ENCODE peak calls at places on chromosome 16, in five cellular contexts. C is GM23248, X is H1, T is GM23338, Q is A673. Z is an unnamed sample.

GRCh38 chr16:54136276-54136625 is 150.3 kb downstream of the IRX3 start:
- DNase-seq in Q (no peak), T (no peak), X (no peak), C (peak; percentile 80), Z (peak; percentile 40)

GRCh38 chr16:47028767-47029377 is 55.4 kb upstream of the DNAJA2 start:
- DNase-seq in C (no peak), Q (no peak), X (no peak), T (no peak), Z (no peak)

GRCh38 chr16:53745126-53745525 is 41.2 kb downstream of the FTO start:
- DNase-seq in Q (peak; percentile 55), T (no peak), C (peak; percentile 85), X (no peak), Z (peak; percentile 49)

GRCh38 chr16:72092832-72093447 is 480 bp downstream of the TXNL4B start:
- DNase-seq in Q (peak; percentile 52), X (no peak), C (peak; percentile 70), T (peak; percentile 45), Z (peak; percentile 63)

GRCh38 chr16:17544304-17544703 is 73.5 kb upstream of the XYLT1 start:
- DNase-seq in T (no peak), Q (no peak), C (no peak), X (no peak), Z (no peak)

GRCh38 chr16:73890524-73891500 is 405.8 kb upstream of the PSMD7 start:
- DNase-seq in Q (peak; percentile 15), T (peak; percentile 77), C (no peak), X (peak; percentile 15), Z (no peak)

GRCh38 chr16:30977502-30977901 is 7.5 kb upstream of the HSD3B7 start:
- DNase-seq in X (no peak), Q (peak; percentile 58), C (peak; percentile 37), T (peak; percentile 84), Z (no peak)

GRCh38 chr16:15993946-15994665 is 44.7 kb downstream of the ABCC1 start:
- DNase-seq in Q (no peak), C (peak; percentile 69), T (no peak), X (no peak), Z (no peak)

GRCh38 chr16:69306031-69306430 is 5.1 kb upstream of the VPS4A start:
- DNase-seq in X (no peak), T (no peak), C (no peak), Q (no peak), Z (no peak)

GRCh38 chr16:73565263-73565662 is 517.3 kb upstream of the ZFHX3 start:
- DNase-seq in X (no peak), C (peak; percentile 7), T (peak; percentile 77), Q (peak; percentile 49), Z (peak; percentile 37)

GRCh38 chr16:61391835-61392234 is 644.4 kb downstream of the CDH8 start:
- DNase-seq in C (no peak), T (no peak), X (no peak), Q (no peak), Z (no peak)

DNA sequence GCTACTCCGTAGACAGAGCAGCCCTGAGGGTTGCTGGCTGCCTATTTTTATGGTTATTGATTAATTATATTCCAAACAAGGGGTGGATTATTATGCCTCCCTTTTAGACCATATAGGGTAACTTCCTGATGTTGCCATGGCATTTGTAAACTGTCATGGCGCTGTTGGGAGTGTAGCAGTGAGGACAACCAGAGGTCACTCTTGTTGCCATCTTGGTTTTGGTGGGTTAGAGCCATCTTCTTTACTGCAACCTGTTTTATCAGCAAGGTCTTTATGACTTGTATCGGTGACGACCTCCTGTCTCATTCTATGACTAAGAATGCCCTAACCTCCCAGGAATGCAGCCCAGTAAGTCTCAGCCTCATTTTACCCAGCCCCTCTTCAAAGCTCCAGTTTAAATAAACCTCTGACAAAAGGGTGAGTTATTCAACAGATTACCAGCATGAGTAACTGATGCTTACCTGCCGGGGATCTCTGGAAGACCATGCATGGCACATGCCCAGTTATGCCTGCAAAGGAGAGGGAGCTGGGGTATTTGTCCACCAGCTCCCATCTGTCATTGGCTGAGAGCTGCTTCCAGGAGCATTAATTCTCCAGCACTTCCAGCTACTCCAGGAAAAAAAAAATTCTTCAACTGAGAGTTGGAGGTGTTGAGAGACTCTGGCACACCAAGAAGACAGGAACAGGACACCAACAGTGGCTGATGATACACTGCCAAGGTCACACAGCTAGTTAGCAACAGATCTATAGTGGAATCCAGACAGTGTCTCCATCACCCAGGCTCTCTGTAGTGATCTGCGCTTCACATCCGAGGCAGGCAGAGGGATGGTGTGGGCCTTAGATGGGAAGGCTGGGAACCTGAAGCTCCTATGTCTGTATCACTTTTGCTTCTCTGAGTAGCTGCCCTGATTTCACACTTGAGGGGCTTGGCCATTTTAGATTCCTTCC is 36.6 kb upstream of the IL21R start:
- DNase-seq in C (peak; percentile 65), Q (no peak), T (no peak), X (no peak), Z (peak; percentile 90)
- TF ChIP-seq EZH2 in C (no peak), Q (no peak), T (no peak), X (no peak), Z (no peak)

GRCh38 chr16:1914759-1915387 is 3.3 kb downstream of the HS3ST6 start:
- DNase-seq in T (no peak), C (no peak), X (no peak), Q (no peak), Z (no peak)
- TF ChIP-seq EZH2 in T (no peak), C (no peak), X (peak; percentile 22), Q (no peak), Z (no peak)

GRCh38 chr16:12804395-12804794 is 708 bp upstream of the CPPED1 start:
- DNase-seq in C (no peak), Q (no peak), X (no peak), T (no peak), Z (no peak)

GRCh38 chr16:12802661-12803060 is 1.0 kb downstream of the CPPED1 start:
- DNase-seq in T (no peak), C (peak; percentile 22), Q (no peak), X (no peak), Z (no peak)

GRCh38 chr16:12805091-12805490 is 1.4 kb upstream of the CPPED1 start:
- DNase-seq in Q (no peak), T (no peak), X (no peak), C (peak; percentile 10), Z (peak; percentile 8)

GRCh38 chr16:12802048-12802447 is 1.6 kb downstream of the CPPED1 start:
- DNase-seq in X (no peak), Q (no peak), C (no peak), T (no peak), Z (no peak)

DNA sequence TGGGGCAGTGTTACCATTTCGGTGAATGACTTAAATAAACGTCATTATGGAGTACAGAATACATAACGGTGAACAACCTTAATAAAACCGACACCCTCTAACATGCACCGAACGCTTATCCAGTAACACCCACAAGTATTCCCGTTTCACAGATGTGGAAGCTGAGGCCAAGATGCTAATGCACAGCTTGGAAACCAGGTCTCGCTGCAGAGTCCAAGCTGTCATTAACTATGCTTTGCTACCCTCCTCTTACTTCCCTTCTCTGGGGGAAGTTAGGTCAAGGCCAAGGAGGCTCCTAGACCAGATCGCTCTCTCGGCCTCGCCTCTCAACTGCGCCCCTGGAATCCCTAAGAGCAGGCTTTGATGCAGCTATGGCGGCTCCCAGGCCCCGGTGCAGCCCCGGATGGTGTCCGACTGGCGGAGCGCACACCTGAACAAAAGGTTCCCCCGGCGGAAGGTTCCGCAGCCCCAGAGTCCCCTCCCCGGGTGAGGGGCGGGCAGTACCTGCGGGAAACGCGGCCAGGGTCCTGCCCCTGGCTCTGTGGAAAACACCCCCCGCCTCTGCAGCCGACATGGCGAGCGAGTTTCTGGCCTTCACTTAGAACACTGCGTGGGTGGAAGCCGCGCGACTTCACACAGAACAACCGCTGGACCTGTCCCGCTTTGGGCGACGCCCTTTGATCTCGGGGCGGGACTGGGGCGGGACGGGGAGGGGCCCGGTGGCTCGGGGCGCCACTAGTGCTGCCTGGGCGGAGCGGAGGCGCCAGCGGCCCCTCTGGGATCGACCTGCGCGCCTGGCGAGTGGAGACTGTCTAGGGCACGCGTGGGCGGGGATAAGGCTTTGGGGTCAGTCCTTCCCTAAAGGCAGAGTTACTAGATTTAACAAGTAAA is at the start of gene CPPED1:
- DNase-seq in Q (peak; percentile 43), C (peak; percentile 98), X (peak; percentile 78), T (peak; percentile 92), Z (peak; percentile 78)
- TF ChIP-seq EZH2 in Q (no peak), C (no peak), X (no peak), T (no peak), Z (no peak)

GRCh38 chr16:66419527-66419926 is 7.6 kb upstream of the BEAN1 start:
- DNase-seq in C (no peak), Q (no peak), T (peak; percentile 66), X (no peak), Z (no peak)

GRCh38 chr16:66416981-66417700 is 10.0 kb upstream of the BEAN1 start:
- DNase-seq in C (peak; percentile 85), Q (no peak), X (no peak), T (no peak), Z (peak; percentile 59)

GRCh38 chr16:66416136-66416535 is 11.0 kb upstream of the BEAN1 start:
- DNase-seq in Q (no peak), X (no peak), T (no peak), C (peak; percentile 47), Z (peak; percentile 7)

GRCh38 chr16:66420396-66420795 is 6.7 kb upstream of the BEAN1 start:
- DNase-seq in X (no peak), Q (no peak), C (peak; percentile 57), T (no peak), Z (peak; percentile 35)

DNA sequence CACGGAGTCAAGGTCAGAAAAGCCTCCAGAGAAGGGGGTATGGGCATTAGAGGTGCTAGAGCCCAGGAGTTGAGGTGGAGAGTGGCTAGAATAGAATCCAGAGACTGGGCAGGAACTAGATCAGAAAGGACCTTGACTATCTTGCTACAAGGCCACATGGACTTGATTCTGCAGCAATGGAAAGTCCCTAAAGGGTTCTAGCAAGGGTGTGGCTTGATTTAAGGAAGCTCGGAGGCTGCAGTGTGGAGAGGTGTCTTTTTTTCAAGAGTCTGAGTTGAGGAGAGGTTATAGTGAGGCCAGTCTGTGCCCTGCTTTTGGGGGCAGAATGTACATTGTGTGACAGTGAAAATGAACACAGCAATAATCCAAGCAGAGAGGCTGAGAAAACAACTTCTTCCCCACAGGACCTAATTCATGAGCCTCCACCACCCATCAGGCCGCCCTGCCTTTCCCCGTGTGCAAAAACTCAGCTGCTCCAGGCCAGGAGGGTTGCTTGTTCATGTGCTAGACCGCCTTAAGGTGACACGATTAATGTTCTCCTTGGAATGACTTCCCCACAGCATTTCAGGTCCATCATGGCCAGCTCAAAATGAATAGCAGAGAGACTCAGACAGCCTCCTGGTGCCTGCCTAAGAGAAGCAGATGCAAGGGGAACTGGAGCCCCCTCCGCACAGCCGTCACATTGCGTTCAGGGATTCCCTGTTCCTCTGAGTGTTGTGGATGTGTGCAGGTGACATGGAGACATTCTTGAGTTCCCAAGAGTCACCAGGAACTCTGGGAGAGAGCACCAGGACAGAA is 8.7 kb upstream of the BEAN1 start:
- DNase-seq in Q (no peak), X (no peak), T (no peak), C (no peak), Z (no peak)
- TF ChIP-seq EZH2 in Q (no peak), X (no peak), T (no peak), C (no peak), Z (no peak)

DNA sequence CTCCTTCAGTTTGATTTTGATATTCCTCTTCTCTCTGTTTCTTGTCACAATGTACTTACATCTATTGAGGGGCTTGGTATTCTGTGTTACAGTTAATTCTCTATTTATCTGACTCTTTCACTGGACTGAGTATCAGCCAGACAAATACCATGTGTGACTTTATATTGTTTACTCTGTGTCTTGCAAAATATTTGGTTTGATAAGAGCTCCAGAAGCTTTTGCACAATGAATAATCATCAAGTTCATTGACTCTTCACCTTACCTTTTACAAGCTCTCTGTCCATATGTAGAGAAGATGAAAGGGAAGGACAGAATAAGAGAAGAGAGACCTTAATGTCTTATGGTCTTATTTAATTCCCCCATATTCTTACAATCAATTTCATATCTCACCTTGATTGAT is 877.7 kb upstream of the CDH8 start:
- DNase-seq in C (no peak), Q (no peak), X (no peak), T (no peak), Z (no peak)
- TF ChIP-seq EZH2 in C (no peak), Q (no peak), X (no peak), T (no peak), Z (no peak)

GRCh38 chr16:89077076-89077475 is 16.6 kb upstream of the ACSF3 start:
- DNase-seq in X (no peak), Q (no peak), C (no peak), T (no peak), Z (no peak)
- TF ChIP-seq EZH2 in X (no peak), Q (no peak), C (no peak), T (no peak), Z (no peak)